ENCODE peak calls at places on chromosomes 12 and 14, in seven cellular contexts. Y, L, A, U, X, I and R are unnamed samples.

GRCh38 chr14:96579358-96579757 is 77.2 kb downstream of the PAPOLA start:
- DNase-seq in Y (no peak), L (no peak), A (no peak), U (no peak), X (no peak), I (no peak), R (no peak)

GRCh38 chr14:101834387-101835165 is 73.1 kb downstream of the PPP2R5C start:
- DNase-seq in Y (peak; percentile 40), L (no peak), A (no peak), U (peak; percentile 40), X (peak; percentile 16), I (no peak), R (no peak)

GRCh38 chr14:100286484-100287191 is 19.6 kb downstream of the SLC25A29 start:
- DNase-seq in Y (no peak), L (peak; percentile 57), A (no peak), U (no peak), X (no peak), I (no peak), R (no peak)

GRCh38 chr12:26149963-26150362 is 25.1 kb upstream of the BHLHE41 start:
- DNase-seq in Y (no peak), L (no peak), A (no peak), U (no peak), X (no peak), I (no peak), R (no peak)

GRCh38 chr14:59026086-59026485 is 162.4 kb upstream of the DAAM1 start:
- DNase-seq in Y (no peak), L (no peak), A (no peak), U (peak; percentile 8), X (no peak), I (no peak), R (no peak)

GRCh38 chr12:32893458-32893857 is 3.1 kb downstream of the PKP2 start:
- DNase-seq in Y (peak; percentile 74), L (no peak), A (no peak), U (no peak), X (no peak), I (peak; percentile 28), R (no peak)

GRCh38 chr12:29286081-29286800 is 94.7 kb downstream of the ERGIC2 start:
- DNase-seq in Y (peak; percentile 33), L (no peak), A (no peak), U (peak; percentile 85), X (no peak), I (no peak), R (no peak)

GRCh38 chr12:101490286-101490920 is 15.3 kb downstream of the SPIC start:
- DNase-seq in Y (peak; percentile 21), L (no peak), A (no peak), U (no peak), X (peak; percentile 62), I (peak; percentile 27), R (peak; percentile 53)

GRCh38 chr12:47272412-47273190 is 192.8 kb upstream of the AMIGO2 start:
- DNase-seq in Y (no peak), L (no peak), A (no peak), U (peak; percentile 19), X (peak; percentile 66), I (peak; percentile 68), R (no peak)

GRCh38 chr12:110744176-110744575 is 1.5 kb upstream of the PPP1CC start:
- DNase-seq in Y (peak; percentile 53), L (peak; percentile 61), A (no peak), U (peak; percentile 48), X (peak; percentile 53), I (no peak), R (no peak)

GRCh38 chr12:6765048-6765633 is 1.0 kb upstream of the PTMS start:
- DNase-seq in Y (no peak), L (no peak), A (no peak), U (no peak), X (peak; percentile 46), I (no peak), R (no peak)

GRCh38 chr14:76901171-76902055 is 75.2 kb downstream of the LRRC74A start:
- DNase-seq in Y (no peak), L (no peak), A (no peak), U (no peak), X (no peak), I (peak; percentile 15), R (no peak)

GRCh38 chr12:7229741-7230140 is 40.3 kb downstream of the PEX5 start:
- DNase-seq in Y (peak; percentile 32), L (no peak), A (no peak), U (peak; percentile 62), X (no peak), I (peak; percentile 12), R (no peak)

GRCh38 chr12:1131811-1132224 is 140.8 kb downstream of the ERC1 start:
- DNase-seq in Y (no peak), L (no peak), A (no peak), U (no peak), X (no peak), I (no peak), R (no peak)

GRCh38 chr12:45547822-45548221 is 181.7 kb upstream of the ARID2 start:
- DNase-seq in Y (peak; percentile 43), L (no peak), A (no peak), U (peak; percentile 16), X (no peak), I (no peak), R (no peak)

GRCh38 chr14:68232643-68233055 is 413.1 kb downstream of the RAD51B start:
- DNase-seq in Y (peak; percentile 99), L (no peak), A (no peak), U (peak; percentile 99), X (peak; percentile 98), I (peak; percentile 99), R (peak; percentile 66)

GRCh38 chr14:100898465-100898864 is 5.1 kb downstream of the RTL1 start:
- DNase-seq in Y (no peak), L (no peak), A (peak; percentile 28), U (no peak), X (no peak), I (no peak), R (no peak)

GRCh38 chr12:89225401-89225800 is 126.9 kb downstream of the DUSP6 start:
- DNase-seq in Y (no peak), L (no peak), A (peak; percentile 46), U (peak; percentile 90), X (peak; percentile 9), I (peak; percentile 96), R (peak; percentile 71)

GRCh38 chr14:97838986-97839385 is 1041.8 kb downstream of the VRK1 start:
- DNase-seq in Y (no peak), L (no peak), A (no peak), U (no peak), X (no peak), I (no peak), R (no peak)

GRCh38 chr14:105146976-105147700 is 21.4 kb downstream of the JAG2 start:
- DNase-seq in Y (no peak), L (no peak), A (peak; percentile 36), U (no peak), X (no peak), I (no peak), R (peak; percentile 72)

GRCh38 chr12:100706029-100706428 is 88.5 kb upstream of the ANO4 start:
- DNase-seq in Y (peak; percentile 42), L (no peak), A (no peak), U (peak; percentile 90), X (peak; percentile 39), I (peak; percentile 100), R (no peak)

GRCh38 chr14:52802597-52802996 is 11.2 kb upstream of the GNPNAT1 start:
- DNase-seq in Y (no peak), L (no peak), A (no peak), U (peak; percentile 97), X (peak; percentile 31), I (peak; percentile 99), R (no peak)

DNA sequence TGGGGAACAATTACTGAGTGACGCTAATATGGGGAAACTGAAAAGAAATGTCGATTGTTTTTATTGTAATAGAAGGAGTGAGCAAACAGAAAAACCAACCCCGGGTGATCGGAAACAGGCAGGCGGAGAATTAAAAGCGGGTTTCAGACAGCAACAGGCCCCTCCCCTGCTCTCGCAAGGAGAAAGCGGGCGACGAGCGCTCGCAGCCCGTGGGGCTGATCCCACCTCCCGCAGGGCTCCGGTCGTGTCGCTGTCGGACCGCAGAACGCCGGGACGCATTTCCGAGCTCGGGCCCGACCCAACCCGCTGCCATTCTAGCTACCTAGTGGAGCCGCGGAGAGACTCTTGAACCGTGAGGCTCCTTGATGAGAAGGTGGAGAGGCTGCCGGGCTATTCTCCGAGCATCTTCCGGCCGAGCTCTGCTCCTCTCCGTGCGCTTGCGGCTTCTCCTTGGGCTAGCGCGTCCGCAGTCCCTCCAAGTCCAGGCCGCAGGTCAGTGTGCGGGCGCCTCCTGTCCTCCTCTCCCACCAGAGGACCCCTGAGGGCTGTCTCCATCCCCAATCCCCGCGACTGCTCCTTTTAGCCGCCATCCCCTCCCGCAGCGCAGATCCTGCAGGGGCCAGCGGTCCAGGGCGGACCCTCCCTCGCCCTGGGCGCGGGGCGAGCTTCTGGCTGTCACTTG is 4.1 kb upstream of the PAX9 start:
- DNase-seq in Y (no peak), L (no peak), A (no peak), U (peak; percentile 6), X (no peak), I (no peak), R (peak; percentile 77)
- H3K4me3 ChIP-seq in Y (no peak overlapping the region), L (peak overlapping the region; percentile 60), A (peak overlapping the region; percentile 29), U (no peak overlapping the region), X (no peak overlapping the region), I (peak overlapping the region; percentile 41), R (peak overlapping the region; percentile 23)

DNA sequence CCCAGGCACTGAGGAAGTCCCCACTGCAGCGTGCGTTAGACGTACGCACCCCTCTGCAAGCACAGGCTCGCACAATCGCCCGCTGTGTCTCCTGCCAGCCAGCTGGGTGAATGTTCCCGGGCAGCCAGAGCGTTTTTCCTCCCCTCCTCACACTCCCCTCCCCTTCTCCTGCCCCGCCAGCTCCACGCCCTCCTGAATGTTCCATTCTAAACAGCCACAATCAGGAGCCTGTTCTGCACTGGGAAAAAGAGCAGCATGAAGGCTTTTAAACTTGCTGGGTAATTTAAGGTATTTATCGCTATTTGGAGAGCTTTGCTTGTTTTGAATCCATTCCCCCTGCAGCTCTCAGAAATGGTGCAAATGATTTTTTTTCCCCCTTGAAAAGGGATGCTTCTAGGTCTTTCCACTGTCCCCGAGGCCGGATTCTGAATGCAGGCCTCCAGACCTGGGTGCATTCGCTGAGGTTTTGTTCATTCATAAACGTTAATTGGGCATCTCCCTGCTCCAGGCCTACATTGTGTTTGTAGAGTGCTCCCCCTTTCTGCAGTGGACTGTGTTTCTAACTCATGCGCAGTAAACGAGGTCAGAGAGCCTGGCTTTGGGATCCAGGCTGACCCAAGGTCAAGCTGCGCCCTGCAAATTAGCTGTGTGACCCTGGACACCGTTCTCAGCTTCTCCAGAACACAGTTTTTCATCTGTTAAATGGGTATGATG is 212.5 kb downstream of the CHST11 start:
- DNase-seq in Y (peak; percentile 61), L (no peak), A (peak; percentile 73), U (no peak), X (peak; percentile 22), I (peak; percentile 74), R (no peak)
- TF ChIP-seq CTCF in Y (peak; percentile 9), L (peak; percentile 5), A (no peak), U (peak; percentile 29), X (no peak), I (peak; percentile 2), R (no peak)

DNA sequence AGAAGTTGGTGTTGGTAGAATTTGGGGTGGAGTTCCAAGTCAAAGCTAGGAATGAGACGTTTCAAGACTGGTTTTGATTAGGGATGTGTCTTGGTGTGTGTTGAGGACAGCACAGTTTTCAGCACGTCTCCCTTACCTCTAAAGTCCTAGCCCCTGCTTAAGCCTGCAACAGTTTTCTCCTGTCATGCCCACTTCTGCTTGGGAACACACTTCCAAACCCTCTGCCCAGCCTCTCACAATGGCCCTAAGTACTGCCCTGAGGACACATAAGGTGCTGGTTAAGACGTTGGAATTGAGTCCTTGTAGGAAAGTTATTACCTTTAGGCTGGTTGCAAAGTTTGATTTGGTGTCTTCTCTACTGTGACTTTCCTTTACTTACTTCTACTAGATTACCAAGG is 710 bp upstream of the BMAL2 start:
- DNase-seq in Y (no peak), L (no peak), A (no peak), U (peak; percentile 31), X (no peak), I (peak; percentile 58), R (no peak)
- H3K4me3 ChIP-seq in Y (no peak overlapping the region), L (peak overlapping the region; percentile 73), A (peak overlapping the region; percentile 78), U (peak overlapping the region; percentile 9), X (peak overlapping the region; percentile 77), I (peak overlapping the region; percentile 77), R (peak overlapping the region; percentile 82)

GRCh38 chr12:71551529-71551928 is 111.9 kb downstream of the LGR5 start:
- DNase-seq in Y (peak; percentile 58), L (no peak), A (no peak), U (peak; percentile 38), X (peak; percentile 27), I (peak; percentile 31), R (no peak)
- TF ChIP-seq CTCF in Y (peak; percentile 59), L (peak; percentile 30), A (no peak), U (peak; percentile 48), X (peak; percentile 33), I (peak; percentile 10), R (no peak)